ENCODE peak calls at places on chromosomes 5 and 9, in ten cellular contexts. Y is IMR-90, O is mammary epithelial cell, I is OCI-LY7, D is astrocyte, C is H9, K is fibroblast of lung, W is osteoblast, T is HCT116, S is PC-3. U is an unnamed sample. For H4K20me1, the result is how much of the 10 kb centered on the place peaks cover.

GRCh38 chr9:10055886-10056395 is 556.9 kb downstream of the PTPRD start:
- DNase-seq in D (no peak), K (no peak), Y (no peak), S (no peak), T (no peak), C (no peak), O (no peak), I (no peak), W (no peak), U (no peak)

GRCh38 chr9:138072161-138072842 is 194.7 kb downstream of the CACNA1B start:
- DNase-seq in I (no peak), O (no peak), C (no peak), S (no peak), W (no peak), T (no peak), K (no peak), D (no peak), Y (no peak), U (no peak)

GRCh38 chr9:14661421-14662059 is 31.7 kb downstream of the ZDHHC21 start:
- DNase-seq in C (no peak), O (peak), S (peak), Y (peak), D (no peak), T (no peak), W (peak), K (peak), I (peak), U (peak)

GRCh38 chr9:24817756-24818155 is 272.1 kb upstream of the IZUMO3 start:
- DNase-seq in I (no peak), O (no peak), C (no peak), D (no peak), S (no peak), W (no peak), K (no peak), T (no peak), Y (no peak), U (no peak)

GRCh38 chr5:104652271-104652861 is 1089.8 kb upstream of the NUDT12 start:
- DNase-seq in Y (no peak), D (no peak), K (no peak), S (peak), W (no peak), C (no peak), T (no peak), O (no peak), I (no peak), U (no peak)

GRCh38 chr5:154466671-154467070 is 11.4 kb downstream of the HAND1 start:
- DNase-seq in D (peak), S (no peak), C (no peak), W (no peak), K (no peak), O (no peak), I (no peak), Y (peak), T (no peak), U (no peak)

GRCh38 chr5:133240425-133241091 is 188.7 kb downstream of the HSPA4 start:
- DNase-seq in K (peak), W (peak), C (no peak), T (peak), O (peak), Y (peak), I (no peak), S (peak), D (peak), U (peak)

GRCh38 chr5:37869221-37869620 is 29.4 kb upstream of the GDNF start:
- DNase-seq in C (no peak), T (no peak), S (no peak), W (peak), K (peak), O (peak), I (no peak), D (no peak), Y (peak), U (no peak)

GRCh38 chr9:27990524-27990923 is 417.2 kb upstream of the C9orf72 start:
- DNase-seq in I (no peak), K (no peak), S (no peak), O (no peak), D (no peak), C (no peak), T (no peak), Y (no peak), W (no peak), U (no peak)

GRCh38 chr9:134607971-134608370 is 33.6 kb upstream of the COL5A1 start:
- DNase-seq in K (peak), O (no peak), C (no peak), Y (peak), T (no peak), S (no peak), I (no peak), D (peak), W (peak), U (no peak)

GRCh38 chr5:165139730-165140129 is 1634.3 kb downstream of the MAT2B start:
- DNase-seq in W (no peak), C (no peak), D (no peak), K (no peak), S (no peak), I (no peak), Y (no peak), O (no peak), T (no peak), U (no peak)

GRCh38 chr9:95517559-95517933 is 775 bp upstream of the PTCH1 start:
- DNase-seq in D (no peak), C (no peak), W (no peak), T (no peak), I (no peak), Y (no peak), K (no peak), O (no peak), S (no peak), U (no peak)

GRCh38 chr5:141040093-141040762 is 10.9 kb upstream of the PCDHB1 start:
- DNase-seq in T (peak), K (no peak), S (peak), Y (no peak), C (peak), D (no peak), O (peak), W (peak), I (no peak), U (peak)

GRCh38 chr9:83956288-83957028 is 23.6 kb downstream of the HNRNPK start:
- DNase-seq in W (peak), Y (no peak), K (peak), S (peak), D (peak), T (no peak), O (no peak), C (peak), I (peak), U (no peak)

GRCh38 chr5:179974946-179975712 is 67.4 kb upstream of the TBC1D9B start:
- DNase-seq in W (no peak), Y (no peak), D (no peak), O (no peak), T (no peak), S (peak), I (peak), C (peak), K (peak), U (peak)

GRCh38 chr9:91055845-91056244 is 254.2 kb downstream of the SYK start:
- DNase-seq in D (no peak), Y (no peak), S (no peak), O (no peak), I (no peak), C (no peak), T (no peak), K (no peak), W (no peak), U (no peak)

GRCh38 chr5:168734657-168735344 is 155.6 kb upstream of the PANK3 start:
- DNase-seq in O (no peak), K (peak), Y (peak), D (peak), S (no peak), C (no peak), I (no peak), T (no peak), W (peak), U (no peak)

GRCh38 chr5:40409600-40409999 is 270.1 kb upstream of the PTGER4 start:
- DNase-seq in O (no peak), K (no peak), W (no peak), D (no peak), T (no peak), S (no peak), Y (no peak), C (no peak), I (no peak), U (no peak)

GRCh38 chr9:126880947-126881332 is 20.5 kb downstream of the ZBTB34 start:
- DNase-seq in K (no peak), S (no peak), O (no peak), C (no peak), T (no peak), I (no peak), Y (no peak), W (peak), D (no peak), U (no peak)

GRCh38 chr9:124309665-124310064 is 51.9 kb downstream of the NEK6 start:
- DNase-seq in Y (peak), W (peak), O (peak), K (peak), D (peak), S (peak), T (peak), C (peak), I (no peak), U (peak)

GRCh38 chr9:81661339-81661738 is 28.0 kb downstream of the TLE1 start:
- DNase-seq in Y (no peak), O (no peak), W (no peak), D (no peak), S (no peak), I (no peak), K (peak), T (no peak), C (no peak), U (no peak)

GRCh38 chr9:91195372-91196012 is 166.2 kb downstream of the AUH start:
- DNase-seq in I (no peak), W (no peak), Y (no peak), K (no peak), T (no peak), O (no peak), C (no peak), D (no peak), S (no peak), U (no peak)

GRCh38 chr5:172180936-172181335 is 7.1 kb downstream of the STK10 start:
- DNase-seq in C (no peak), O (no peak), W (no peak), D (no peak), S (no peak), T (no peak), Y (no peak), I (no peak), K (no peak), U (no peak)

GRCh38 chr5:74032617-74033016 is 406.6 kb downstream of the ARHGEF28 start:
- DNase-seq in C (no peak), K (no peak), D (no peak), W (no peak), I (no peak), T (no peak), S (no peak), Y (no peak), O (no peak), U (no peak)

GRCh38 chr5:135332519-135333150 is 66.4 kb downstream of the MACROH2A1 start:
- DNase-seq in S (peak), Y (peak), T (peak), W (peak), I (peak), O (peak), K (peak), C (no peak), D (peak), U (peak)

GRCh38 chr5:115875447-115875846 is 33.7 kb downstream of the AP3S1 start:
- DNase-seq in O (no peak), T (no peak), I (no peak), C (no peak), Y (no peak), K (no peak), S (peak), D (no peak), W (peak), U (no peak)

GRCh38 chr9:86637515-86637914 is 283.3 kb upstream of the TUT7 start:
- DNase-seq in O (no peak), K (peak), Y (peak), W (peak), C (peak), D (peak), T (no peak), I (peak), S (no peak), U (peak)

GRCh38 chr9:95465115-95465514 is 51.7 kb downstream of the PTCH1 start:
- DNase-seq in Y (no peak), O (no peak), T (no peak), D (no peak), K (no peak), C (no peak), W (no peak), S (no peak), I (no peak), U (no peak)

GRCh38 chr5:158880514-158881001 is 219.2 kb downstream of the EBF1 start:
- DNase-seq in W (no peak), T (no peak), Y (no peak), K (peak), I (peak), C (no peak), O (no peak), S (peak), D (no peak), U (no peak)

GRCh38 chr5:145470382-145470979 is 364.7 kb downstream of the PRELID2 start:
- DNase-seq in S (no peak), Y (no peak), W (no peak), C (no peak), K (no peak), O (no peak), D (no peak), T (no peak), I (no peak), U (no peak)

GRCh38 chr9:78865757-78866156 is 568.8 kb downstream of the PSAT1 start:
- DNase-seq in I (no peak), T (no peak), K (no peak), D (no peak), Y (no peak), O (no peak), S (no peak), C (no peak), W (no peak), U (no peak)

GRCh38 chr9:131997779-131998178 is 81.9 kb downstream of the MED27 start:
- DNase-seq in S (no peak), O (no peak), W (no peak), Y (peak), C (no peak), K (peak), D (peak), I (no peak), T (no peak), U (no peak)

GRCh38 chr9:91682806-91683205 is 259.2 kb upstream of the NFIL3 start:
- DNase-seq in W (peak), K (peak), S (peak), O (peak), T (no peak), I (no peak), Y (peak), C (no peak), D (peak), U (peak)

GRCh38 chr9:125511780-125512179 is 195.2 kb downstream of the MAPKAP1 start:
- DNase-seq in D (no peak), I (no peak), Y (no peak), T (no peak), O (peak), W (no peak), K (no peak), S (peak), C (no peak), U (no peak)

GRCh38 chr5:40681351-40682311 is 1.9 kb downstream of the PTGER4 start:
- DNase-seq in S (no peak), O (no peak), C (peak), D (no peak), K (peak), Y (no peak), W (peak), T (no peak), I (no peak), U (peak)

GRCh38 chr5:81422671-81423070 is 28.7 kb upstream of the ACOT12 start:
- DNase-seq in Y (peak), T (no peak), S (peak), O (no peak), K (peak), C (no peak), W (no peak), I (no peak), D (peak), U (peak)

GRCh38 chr5:167063788-167064187 is 1227.7 kb upstream of the WWC1 start:
- DNase-seq in C (no peak), K (no peak), Y (no peak), D (no peak), O (no peak), W (no peak), I (no peak), S (no peak), T (no peak), U (no peak)

DNA sequence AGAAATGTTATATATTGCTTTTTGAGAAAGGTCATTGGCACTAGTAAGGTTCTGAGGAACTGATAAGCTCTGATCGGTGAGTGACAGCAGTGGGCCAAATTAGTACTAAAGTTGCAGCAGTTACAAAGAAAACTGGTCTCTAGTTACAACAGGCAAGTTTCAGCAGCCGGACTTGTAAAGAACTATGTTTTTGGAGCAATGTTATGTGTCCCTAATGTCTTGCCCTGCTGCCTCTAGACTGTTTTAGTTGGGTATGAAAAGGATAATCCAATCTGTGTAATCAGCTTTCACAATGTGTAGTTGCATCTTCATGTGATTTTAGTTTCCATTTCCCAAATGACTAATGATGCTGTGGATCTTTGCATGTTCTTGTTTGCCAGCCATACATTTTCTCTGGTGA is 113.5 kb downstream of the CAMK4 start:
- DNase-seq in O (peak), C (no peak), Y (no peak), T (no peak), K (no peak), W (no peak), D (no peak), S (no peak), I (no peak), U (no peak)
- H4K20me1 ChIP-seq in O (under half), C (under half), Y (under half), T (under half), K (under half), W (under half), D (under half), S (under half), I (under half), U (under half)

GRCh38 chr9:112166176-112167140 is 8.6 kb downstream of the SUSD1 start:
- DNase-seq in I (no peak), O (peak), K (peak), W (no peak), D (peak), C (no peak), Y (peak), T (no peak), S (peak), U (peak)
- TF ChIP-seq CTCF in I (no peak), O (peak), K (no peak), W (peak), D (no peak), C (peak), Y (no peak), T (no peak), S (peak), U (peak)

GRCh38 chr9:119963798-119964372 is 594.6 kb upstream of the BRINP1 start:
- DNase-seq in C (peak), D (peak), Y (peak), T (peak), S (peak), W (peak), O (peak), K (peak), I (no peak), U (peak)

GRCh38 chr9:119959846-119960545 is 590.8 kb upstream of the BRINP1 start:
- DNase-seq in I (no peak), S (no peak), O (no peak), K (no peak), W (no peak), Y (no peak), T (no peak), D (peak), C (no peak), U (no peak)

GRCh38 chr9:119961774-119962408 is 592.7 kb upstream of the BRINP1 start:
- DNase-seq in Y (peak), W (no peak), D (no peak), O (no peak), S (peak), C (peak), K (peak), T (peak), I (no peak), U (peak)

GRCh38 chr9:119967867-119968535 is 598.8 kb upstream of the BRINP1 start:
- DNase-seq in C (no peak), Y (no peak), K (no peak), W (no peak), I (no peak), D (no peak), T (no peak), S (no peak), O (no peak), U (no peak)

DNA sequence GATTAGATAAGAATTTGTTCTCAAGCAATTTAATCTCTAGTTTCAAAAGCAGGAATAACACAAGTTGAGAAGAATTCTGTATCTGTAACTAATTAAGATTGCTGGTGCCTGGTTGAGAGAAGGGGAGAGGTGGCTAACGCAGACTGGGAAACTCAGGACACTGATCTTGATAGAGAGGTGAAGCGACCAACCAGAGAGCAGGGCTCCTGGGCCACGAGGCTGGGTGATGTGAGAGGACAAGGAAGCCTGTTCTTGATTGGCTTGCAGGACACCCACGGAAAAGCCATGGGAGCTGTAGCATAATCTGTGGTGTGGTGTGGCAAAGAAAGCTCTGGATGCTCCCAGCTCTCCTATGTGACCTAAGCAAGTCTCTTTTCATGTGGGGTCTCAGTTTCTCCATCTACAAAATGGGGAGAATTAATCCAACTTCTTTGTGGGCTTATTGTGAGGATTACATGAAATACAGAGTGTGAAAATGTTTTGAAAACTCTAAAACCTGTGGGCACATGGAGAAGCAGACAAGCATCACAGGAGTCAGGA is 594.1 kb upstream of the BRINP1 start:
- DNase-seq in W (peak), I (no peak), S (no peak), D (peak), T (peak), K (peak), C (peak), O (peak), Y (peak), U (peak)
- H2AFZ ChIP-seq in W (peak), I (no peak), S (no peak), D (peak), T (no peak), K (peak), C (no peak), O (peak), Y (peak), U (no peak)

GRCh38 chr5:34986965-34987364 is 57.6 kb downstream of the DNAJC21 start:
- DNase-seq in K (no peak), T (no peak), Y (no peak), S (no peak), I (no peak), C (no peak), W (no peak), O (no peak), D (no peak), U (no peak)
- H4K20me1 ChIP-seq in K (under half), T (under half), Y (under half), S (under half), I (under half), C (under half), W (under half), O (under half), D (under half), U (under half)

GRCh38 chr9:121989010-121989409 is 104.1 kb downstream of the TTLL11 start:
- DNase-seq in K (no peak), Y (peak), O (no peak), S (peak), T (no peak), D (no peak), I (no peak), W (no peak), C (peak), U (peak)
- TF ChIP-seq CTCF in K (peak), Y (peak), O (peak), S (peak), T (peak), D (peak), I (peak), W (peak), C (peak), U (peak)